ENCODE peak calls at places on chromosomes 1 and 21, in seven cellular contexts. Y is cardiac muscle cell; X is AG08395; H is fibroblast of gingiva; B is head of caudate nucleus; O is effector CD4-positive, alpha-beta T cell; N is AG08396. V is an unnamed sample.

GRCh38 chr1:14767075-14767474 is 168.6 kb downstream of the KAZN start:
- DNase-seq in O (no peak), H (no peak), Y (peak; percentile 40), X (no peak), B (no peak), N (no peak), V (no peak)

GRCh38 chr1:243917177-243917862 is 67.3 kb upstream of the AKT3 start:
- DNase-seq in B (peak; percentile 71), Y (peak; percentile 39), N (peak; percentile 89), X (peak; percentile 76), H (peak; percentile 79), O (no peak), V (no peak)

GRCh38 chr1:114458208-114458777 is 52.7 kb downstream of the TRIM33 start:
- DNase-seq in Y (no peak), H (no peak), B (no peak), X (no peak), N (no peak), O (no peak), V (no peak)

GRCh38 chr21:44531606-44532128 is 8.3 kb downstream of the KRTAP10-1 start:
- DNase-seq in H (no peak), Y (no peak), O (no peak), B (no peak), X (no peak), N (no peak), V (no peak)

GRCh38 chr1:145974721-145975120 is 10.2 kb downstream of the POLR3GL start:
- DNase-seq in X (no peak), N (no peak), O (no peak), H (no peak), Y (no peak), B (no peak), V (no peak)

GRCh38 chr21:14480601-14481000 is 65.5 kb downstream of the SAMSN1 start:
- DNase-seq in Y (no peak), N (no peak), B (no peak), O (no peak), X (no peak), H (no peak), V (no peak)

GRCh38 chr1:204359474-204360255 is at the start of gene PLEKHA6:
- DNase-seq in O (no peak), N (peak; percentile 54), B (peak; percentile 81), X (peak; percentile 68), Y (peak; percentile 57), H (no peak), V (no peak)

GRCh38 chr1:201190624-201191051 is at the start of gene IGFN1:
- DNase-seq in H (no peak), X (no peak), N (no peak), Y (peak; percentile 41), B (no peak), O (no peak), V (no peak)

GRCh38 chr1:38788285-38788684 is 71.3 kb downstream of the RRAGC start:
- DNase-seq in O (no peak), N (no peak), Y (no peak), H (no peak), X (no peak), B (no peak), V (no peak)

GRCh38 chr1:230068952-230069684 is 2.1 kb downstream of the GALNT2 start:
- DNase-seq in O (no peak), Y (peak; percentile 10), X (peak; percentile 48), N (peak; percentile 29), H (peak; percentile 18), B (no peak), V (no peak)